ENCODE peak calls at places on chromosomes 5 and 9, in four cellular contexts. One of them, this sample, is unnamed.

GRCh38 chr5:39399135-39400036 is 25.4 kb downstream of the DAB2 start:
- DNase-seq in mesendoderm: peak; percentile 91
- DNase-seq in thyroid gland: no peak
- DNase-seq in aorta: no peak
- DNase-seq in this sample: no peak

GRCh38 chr9:127734247-127734746 is 797 bp downstream of the TOR2A start:
- DNase-seq in mesendoderm: no peak
- DNase-seq in thyroid gland: no peak
- DNase-seq in aorta: no peak
- DNase-seq in this sample: no peak

GRCh38 chr5:122078116-122078865 is at the start of gene LOX:
- DNase-seq in mesendoderm: peak; percentile 65
- DNase-seq in thyroid gland: peak; percentile 76
- DNase-seq in aorta: peak; percentile 89
- DNase-seq in this sample: peak; percentile 72

GRCh38 chr5:143119881-143120341 is 283.6 kb downstream of the NR3C1 start:
- DNase-seq in mesendoderm: no peak
- DNase-seq in thyroid gland: no peak
- DNase-seq in aorta: no peak
- DNase-seq in this sample: no peak

GRCh38 chr9:14031761-14032279 is 282.1 kb downstream of the NFIB start:
- DNase-seq in mesendoderm: no peak
- DNase-seq in thyroid gland: no peak
- DNase-seq in aorta: no peak
- DNase-seq in this sample: no peak

GRCh38 chr9:96294146-96294545 is 7.8 kb downstream of the HSD17B3 start:
- DNase-seq in mesendoderm: no peak
- DNase-seq in thyroid gland: no peak
- DNase-seq in aorta: no peak
- DNase-seq in this sample: peak; percentile 71

GRCh38 chr9:35070823-35071813 is 1.3 kb downstream of the VCP start:
- DNase-seq in mesendoderm: peak; percentile 49
- DNase-seq in thyroid gland: peak; percentile 48
- DNase-seq in aorta: no peak
- DNase-seq in this sample: no peak

GRCh38 chr5:123949043-123949804 is 437.2 kb downstream of the CSNK1G3 start:
- DNase-seq in mesendoderm: no peak
- DNase-seq in thyroid gland: no peak
- DNase-seq in aorta: no peak
- DNase-seq in this sample: no peak

GRCh38 chr9:84807870-84808385 is 138.4 kb downstream of the NTRK2 start:
- DNase-seq in mesendoderm: no peak
- DNase-seq in thyroid gland: no peak
- DNase-seq in aorta: no peak
- DNase-seq in this sample: no peak

GRCh38 chr9:98558575-98558974 is 150.2 kb downstream of the GABBR2 start:
- DNase-seq in mesendoderm: no peak
- DNase-seq in thyroid gland: peak; percentile 19
- DNase-seq in aorta: no peak
- DNase-seq in this sample: no peak

GRCh38 chr9:24712190-24712589 is 166.5 kb upstream of the IZUMO3 start:
- DNase-seq in mesendoderm: no peak
- DNase-seq in thyroid gland: no peak
- DNase-seq in aorta: no peak
- DNase-seq in this sample: no peak

GRCh38 chr5:43389679-43390329 is 22.4 kb downstream of the CCL28 start:
- DNase-seq in mesendoderm: peak; percentile 94
- DNase-seq in thyroid gland: peak; percentile 59
- DNase-seq in aorta: peak; percentile 59
- DNase-seq in this sample: peak; percentile 80

GRCh38 chr9:97046228-97046627 is 7.3 kb upstream of the CTSV start:
- DNase-seq in mesendoderm: peak; percentile 97
- DNase-seq in thyroid gland: peak; percentile 94
- DNase-seq in aorta: no peak
- DNase-seq in this sample: peak; percentile 20

GRCh38 chr9:135521608-135522095 is 412 bp downstream of the LCN1 start:
- DNase-seq in mesendoderm: no peak
- DNase-seq in thyroid gland: no peak
- DNase-seq in aorta: no peak
- DNase-seq in this sample: no peak

GRCh38 chr9:20087481-20087880 is 298.6 kb upstream of the SLC24A2 start:
- DNase-seq in mesendoderm: no peak
- DNase-seq in thyroid gland: no peak
- DNase-seq in aorta: no peak
- DNase-seq in this sample: no peak

GRCh38 chr5:114265661-114266060 is 96.2 kb upstream of the KCNN2 start:
- DNase-seq in mesendoderm: no peak
- DNase-seq in thyroid gland: no peak
- DNase-seq in aorta: no peak
- DNase-seq in this sample: no peak

GRCh38 chr5:10329808-10330481 is 22.2 kb upstream of the CMBL start:
- DNase-seq in mesendoderm: no peak
- DNase-seq in thyroid gland: peak; percentile 91
- DNase-seq in aorta: peak; percentile 56
- DNase-seq in this sample: peak; percentile 38

GRCh38 chr5:106880656-106881055 is 790.1 kb downstream of the EFNA5 start:
- DNase-seq in mesendoderm: no peak
- DNase-seq in thyroid gland: no peak
- DNase-seq in aorta: no peak
- DNase-seq in this sample: no peak

GRCh38 chr5:143244000-143244736 is 159.3 kb downstream of the NR3C1 start:
- DNase-seq in mesendoderm: peak; percentile 72
- DNase-seq in thyroid gland: peak; percentile 20
- DNase-seq in aorta: peak; percentile 85
- DNase-seq in this sample: peak; percentile 60

GRCh38 chr5:16713386-16713928 is 96.7 kb upstream of the RETREG1 start:
- DNase-seq in mesendoderm: peak; percentile 89
- DNase-seq in thyroid gland: no peak
- DNase-seq in aorta: no peak
- DNase-seq in this sample: no peak

GRCh38 chr9:133979921-133980863 is 11.9 kb downstream of the VAV2 start:
- DNase-seq in mesendoderm: no peak
- DNase-seq in thyroid gland: no peak
- DNase-seq in aorta: peak; percentile 43
- DNase-seq in this sample: no peak

GRCh38 chr9:107312651-107313050 is 29.6 kb downstream of the RAD23B start:
- DNase-seq in mesendoderm: peak; percentile 70
- DNase-seq in thyroid gland: no peak
- DNase-seq in aorta: no peak
- DNase-seq in this sample: no peak

GRCh38 chr9:134318481-134318891 is 7.8 kb upstream of the RXRA start:
- DNase-seq in mesendoderm: no peak
- DNase-seq in thyroid gland: no peak
- DNase-seq in aorta: peak; percentile 33
- DNase-seq in this sample: no peak

GRCh38 chr5:129905467-129906176 is 1.4 kb downstream of the CHSY3 start:
- DNase-seq in mesendoderm: peak; percentile 72
- DNase-seq in thyroid gland: peak; percentile 6
- DNase-seq in aorta: peak; percentile 51
- DNase-seq in this sample: peak; percentile 20

DNA sequence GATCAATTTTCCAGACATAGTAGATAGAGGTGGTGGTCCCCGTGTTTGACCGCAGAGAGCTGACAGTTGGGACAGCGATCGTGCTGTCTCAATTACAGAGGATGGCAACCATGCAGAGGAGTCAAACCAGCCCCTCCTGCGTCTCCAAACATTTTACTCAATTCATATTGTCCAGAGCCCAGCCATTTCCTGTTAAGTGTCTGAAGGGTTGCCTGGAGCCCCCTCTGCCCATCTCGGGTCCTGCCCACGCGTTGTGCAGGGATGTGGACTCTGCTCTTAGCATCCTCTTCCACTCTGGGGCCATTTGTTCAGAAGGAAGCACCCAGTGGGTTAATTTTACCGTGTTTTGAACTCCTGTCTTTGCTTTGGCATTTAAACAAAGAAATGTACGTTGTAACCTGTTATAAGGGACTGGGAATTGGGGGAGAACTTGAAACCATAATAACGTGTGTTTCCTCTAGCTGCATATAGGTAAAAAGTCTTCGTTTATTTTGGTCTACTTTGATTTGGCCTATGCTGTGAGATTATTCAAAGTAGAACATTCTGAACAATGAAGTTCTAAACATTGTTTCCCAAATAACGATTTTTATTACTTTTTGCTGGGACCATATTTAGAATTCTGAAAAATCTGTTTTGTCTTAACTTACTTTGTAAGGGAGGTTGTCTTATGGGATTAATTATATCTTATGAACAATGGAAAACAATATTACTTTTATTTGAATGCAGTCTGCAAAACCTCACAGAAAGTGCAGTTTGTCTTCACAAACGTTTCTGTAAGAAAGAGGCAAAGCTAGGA is 901 bp downstream of the EGFLAM start:
- DNase-seq in mesendoderm: no peak
- DNase-seq in thyroid gland: no peak
- DNase-seq in aorta: no peak
- DNase-seq in this sample: no peak
- H3K27me3 ChIP-seq in mesendoderm: peaks cover 8% of the 10 kb centered on the region
- H3K27me3 ChIP-seq in thyroid gland: peaks cover 9% of the 10 kb centered on the region
- H3K27me3 ChIP-seq in aorta: no peaks in the 10 kb centered on the region
- H3K27me3 ChIP-seq in this sample: no peaks in the 10 kb centered on the region

DNA sequence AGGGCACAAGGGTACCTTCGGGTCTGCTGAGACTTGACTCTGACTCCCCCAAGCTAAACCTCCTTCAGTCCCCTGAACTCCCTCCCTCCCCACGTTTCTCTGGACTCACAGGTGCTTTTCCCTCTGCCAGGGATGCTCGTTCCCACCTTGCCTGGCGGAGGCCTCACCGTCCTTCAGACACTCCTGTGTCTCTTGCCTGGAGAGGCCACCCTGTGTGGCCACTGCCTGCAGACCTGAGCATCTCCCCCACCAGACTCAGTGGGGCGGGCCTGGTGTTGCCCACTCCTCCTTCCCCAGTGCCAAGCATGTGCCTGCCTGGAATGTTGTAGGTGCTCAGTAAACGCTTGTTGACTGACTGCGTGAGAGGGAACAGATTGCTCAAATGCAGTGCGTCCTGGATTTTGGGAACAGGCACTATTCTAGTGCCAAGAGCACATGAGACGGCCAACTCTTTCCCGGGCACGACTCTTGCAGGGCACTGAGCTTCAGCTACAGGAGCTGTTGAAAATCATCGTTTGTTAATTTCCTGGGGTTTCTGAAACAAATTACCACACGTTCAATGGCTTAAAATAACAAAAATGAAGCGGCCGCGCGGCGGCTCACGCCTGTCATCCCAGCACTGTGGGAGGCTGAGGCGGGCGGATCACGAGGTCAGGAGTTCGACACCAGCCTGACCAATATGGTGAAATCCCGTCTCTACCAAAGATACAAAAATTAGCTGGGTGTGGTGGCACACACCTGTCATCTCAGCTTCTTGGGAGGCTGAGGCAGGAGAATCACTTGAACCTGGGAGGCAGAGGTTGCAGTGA is 71.0 kb upstream of the BARHL1 start:
- DNase-seq in mesendoderm: no peak
- DNase-seq in thyroid gland: no peak
- DNase-seq in aorta: no peak
- DNase-seq in this sample: no peak
- H3K27me3 ChIP-seq in mesendoderm: no peaks in the 10 kb centered on the region
- H3K27me3 ChIP-seq in thyroid gland: no peaks in the 10 kb centered on the region
- H3K27me3 ChIP-seq in aorta: no peaks in the 10 kb centered on the region
- H3K27me3 ChIP-seq in this sample: no peaks in the 10 kb centered on the region

DNA sequence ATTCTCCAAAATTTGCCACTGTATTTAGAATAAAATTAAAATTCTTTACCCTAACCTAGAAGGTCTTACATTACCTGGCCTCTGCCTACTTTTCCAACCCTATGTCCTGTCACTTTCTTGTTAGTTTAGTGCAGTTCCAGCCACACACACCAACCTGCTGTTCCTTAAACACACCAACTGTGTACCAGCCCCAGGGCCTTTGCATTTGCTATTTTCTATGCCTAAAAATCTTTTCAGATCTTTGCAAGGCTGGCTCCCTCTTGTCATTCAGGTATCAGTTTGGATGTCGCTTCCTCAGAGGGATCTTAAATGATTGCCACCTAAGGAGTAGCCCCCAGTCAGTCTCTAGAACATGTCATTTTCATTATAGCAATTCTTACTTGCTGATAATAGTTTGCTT is 17.7 kb upstream of the NRG2 start:
- DNase-seq in mesendoderm: no peak
- DNase-seq in thyroid gland: no peak
- DNase-seq in aorta: no peak
- DNase-seq in this sample: no peak
- H3K27me3 ChIP-seq in mesendoderm: peaks cover 5% of the 10 kb centered on the region
- H3K27me3 ChIP-seq in thyroid gland: no peaks in the 10 kb centered on the region
- H3K27me3 ChIP-seq in aorta: no peaks in the 10 kb centered on the region
- H3K27me3 ChIP-seq in this sample: no peaks in the 10 kb centered on the region

GRCh38 chr9:38232895-38233294 is 159.6 kb upstream of the ALDH1B1 start:
- DNase-seq in mesendoderm: no peak
- DNase-seq in thyroid gland: no peak
- DNase-seq in aorta: no peak
- DNase-seq in this sample: no peak
- H3K27me3 ChIP-seq in mesendoderm: no peaks in the 10 kb centered on the region
- H3K27me3 ChIP-seq in thyroid gland: no peaks in the 10 kb centered on the region
- H3K27me3 ChIP-seq in aorta: no peaks in the 10 kb centered on the region
- H3K27me3 ChIP-seq in this sample: no peaks in the 10 kb centered on the region

GRCh38 chr5:1142886-1143669 is 31.2 kb upstream of the SLC12A7 start:
- DNase-seq in mesendoderm: no peak
- DNase-seq in thyroid gland: no peak
- DNase-seq in aorta: no peak
- DNase-seq in this sample: peak; percentile 74

GRCh38 chr5:1141827-1142226 is 30.0 kb upstream of the SLC12A7 start:
- DNase-seq in mesendoderm: no peak
- DNase-seq in thyroid gland: peak; percentile 39
- DNase-seq in aorta: no peak
- DNase-seq in this sample: no peak

GRCh38 chr5:1144089-1144488 is 32.2 kb upstream of the SLC12A7 start:
- DNase-seq in mesendoderm: no peak
- DNase-seq in thyroid gland: no peak
- DNase-seq in aorta: no peak
- DNase-seq in this sample: peak; percentile 68

GRCh38 chr5:1144638-1145396 is 33.0 kb upstream of the SLC12A7 start:
- DNase-seq in mesendoderm: no peak
- DNase-seq in thyroid gland: no peak
- DNase-seq in aorta: no peak
- DNase-seq in this sample: no peak

DNA sequence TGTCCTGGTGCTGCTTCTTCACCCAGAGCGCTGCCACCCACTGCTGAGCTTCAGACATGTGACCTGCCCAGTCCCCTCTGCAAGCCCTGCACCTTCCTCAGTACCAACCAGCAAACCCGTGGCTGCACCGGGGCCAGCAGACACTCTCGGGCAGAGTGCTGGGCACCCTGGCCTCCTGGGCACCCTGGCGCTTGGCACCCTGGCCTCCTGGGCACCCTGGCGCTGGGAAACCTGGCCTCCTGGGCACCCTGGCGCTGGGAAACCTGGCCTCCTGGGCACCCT is 31.7 kb upstream of the SLC12A7 start:
- DNase-seq in mesendoderm: no peak
- DNase-seq in thyroid gland: no peak
- DNase-seq in aorta: no peak
- DNase-seq in this sample: no peak
- H3K27me3 ChIP-seq in mesendoderm: no peaks in the 10 kb centered on the region
- H3K27me3 ChIP-seq in thyroid gland: no peaks in the 10 kb centered on the region
- H3K27me3 ChIP-seq in aorta: no peaks in the 10 kb centered on the region
- H3K27me3 ChIP-seq in this sample: no peaks in the 10 kb centered on the region

This sample was measured in testis.